ENCODE peak calls at places on chromosomes 7 and 10, in six cellular contexts. One of them, this sample, is unnamed.

GRCh38 chr7:44194069-44194468 is 4.8 kb upstream of the GCK start:
- DNase-seq in uterus: no peak
- DNase-seq in HepG2: no peak
- DNase-seq in brain microvascular endothelial cell: peak
- DNase-seq in colonic mucosa: no peak
- DNase-seq in fibroblast of lung: peak
- DNase-seq in this sample: no peak

GRCh38 chr7:132066776-132067175 is 509.5 kb downstream of the PLXNA4 start:
- DNase-seq in uterus: peak
- DNase-seq in HepG2: no peak
- DNase-seq in brain microvascular endothelial cell: peak
- DNase-seq in colonic mucosa: peak
- DNase-seq in fibroblast of lung: peak
- DNase-seq in this sample: no peak

GRCh38 chr10:123999261-123999660 is 94.1 kb downstream of the CHST15 start:
- DNase-seq in uterus: no peak
- DNase-seq in HepG2: no peak
- DNase-seq in brain microvascular endothelial cell: no peak
- DNase-seq in colonic mucosa: no peak
- DNase-seq in fibroblast of lung: no peak
- DNase-seq in this sample: no peak

GRCh38 chr10:133187091-133187905 is 27.3 kb downstream of the KNDC1 start:
- DNase-seq in uterus: no peak
- DNase-seq in HepG2: no peak
- DNase-seq in brain microvascular endothelial cell: no peak
- DNase-seq in colonic mucosa: no peak
- DNase-seq in fibroblast of lung: no peak
- DNase-seq in this sample: no peak

GRCh38 chr10:69899727-69900595 is 98.3 kb downstream of the COL13A1 start:
- DNase-seq in uterus: no peak
- DNase-seq in HepG2: no peak
- DNase-seq in brain microvascular endothelial cell: no peak
- DNase-seq in colonic mucosa: no peak
- DNase-seq in fibroblast of lung: no peak
- DNase-seq in this sample: no peak

GRCh38 chr10:124299726-124300125 is 119.0 kb downstream of the OAT start:
- DNase-seq in uterus: no peak
- DNase-seq in HepG2: no peak
- DNase-seq in brain microvascular endothelial cell: no peak
- DNase-seq in colonic mucosa: no peak
- DNase-seq in fibroblast of lung: no peak
- DNase-seq in this sample: no peak

GRCh38 chr7:39616138-39616537 is 7.2 kb upstream of the RALA start:
- DNase-seq in uterus: no peak
- DNase-seq in HepG2: no peak
- DNase-seq in brain microvascular endothelial cell: peak
- DNase-seq in colonic mucosa: no peak
- DNase-seq in fibroblast of lung: no peak
- DNase-seq in this sample: no peak

GRCh38 chr10:43557214-43557613 is 17.2 kb downstream of the ZNF239 start:
- DNase-seq in uterus: no peak
- DNase-seq in HepG2: no peak
- DNase-seq in brain microvascular endothelial cell: no peak
- DNase-seq in colonic mucosa: no peak
- DNase-seq in fibroblast of lung: no peak
- DNase-seq in this sample: no peak

GRCh38 chr7:100965723-100966541 is 3.4 kb upstream of the MUC12 start:
- DNase-seq in uterus: peak
- DNase-seq in HepG2: peak
- DNase-seq in brain microvascular endothelial cell: peak
- DNase-seq in colonic mucosa: peak
- DNase-seq in fibroblast of lung: peak
- DNase-seq in this sample: peak

GRCh38 chr10:92024700-92025099 is 101.1 kb downstream of the BTAF1 start:
- DNase-seq in uterus: no peak
- DNase-seq in HepG2: no peak
- DNase-seq in brain microvascular endothelial cell: peak
- DNase-seq in colonic mucosa: no peak
- DNase-seq in fibroblast of lung: no peak
- DNase-seq in this sample: no peak

GRCh38 chr7:101927389-101928306 is 110.2 kb downstream of the CUX1 start:
- DNase-seq in uterus: no peak
- DNase-seq in HepG2: no peak
- DNase-seq in brain microvascular endothelial cell: no peak
- DNase-seq in colonic mucosa: no peak
- DNase-seq in fibroblast of lung: no peak
- DNase-seq in this sample: no peak

GRCh38 chr10:77673086-77673485 is 35.5 kb upstream of the KCNMA1 start:
- DNase-seq in uterus: no peak
- DNase-seq in HepG2: no peak
- DNase-seq in brain microvascular endothelial cell: peak
- DNase-seq in colonic mucosa: no peak
- DNase-seq in fibroblast of lung: no peak
- DNase-seq in this sample: no peak

GRCh38 chr7:953547-954327 is 743 bp downstream of the ADAP1 start:
- DNase-seq in uterus: no peak
- DNase-seq in HepG2: peak
- DNase-seq in brain microvascular endothelial cell: no peak
- DNase-seq in colonic mucosa: peak
- DNase-seq in fibroblast of lung: peak
- DNase-seq in this sample: no peak

GRCh38 chr10:71268751-71269150 is 50.3 kb upstream of the SLC29A3 start:
- DNase-seq in uterus: no peak
- DNase-seq in HepG2: no peak
- DNase-seq in brain microvascular endothelial cell: no peak
- DNase-seq in colonic mucosa: no peak
- DNase-seq in fibroblast of lung: no peak
- DNase-seq in this sample: no peak

GRCh38 chr7:42138691-42139090 is 98.3 kb downstream of the GLI3 start:
- DNase-seq in uterus: no peak
- DNase-seq in HepG2: no peak
- DNase-seq in brain microvascular endothelial cell: no peak
- DNase-seq in colonic mucosa: no peak
- DNase-seq in fibroblast of lung: no peak
- DNase-seq in this sample: no peak

GRCh38 chr10:48821111-48821510 is 118.5 kb downstream of the LRRC18 start:
- DNase-seq in uterus: no peak
- DNase-seq in HepG2: no peak
- DNase-seq in brain microvascular endothelial cell: no peak
- DNase-seq in colonic mucosa: no peak
- DNase-seq in fibroblast of lung: no peak
- DNase-seq in this sample: no peak

GRCh38 chr7:9488555-9488954 is 1055.1 kb downstream of the NXPH1 start:
- DNase-seq in uterus: no peak
- DNase-seq in HepG2: no peak
- DNase-seq in brain microvascular endothelial cell: peak
- DNase-seq in colonic mucosa: no peak
- DNase-seq in fibroblast of lung: peak
- DNase-seq in this sample: no peak

GRCh38 chr10:43584051-43584450 is 9.6 kb upstream of the ZNF239 start:
- DNase-seq in uterus: no peak
- DNase-seq in HepG2: no peak
- DNase-seq in brain microvascular endothelial cell: no peak
- DNase-seq in colonic mucosa: no peak
- DNase-seq in fibroblast of lung: no peak
- DNase-seq in this sample: no peak

GRCh38 chr10:14478639-14479038 is 147.9 kb upstream of the FRMD4A start:
- DNase-seq in uterus: peak
- DNase-seq in HepG2: no peak
- DNase-seq in brain microvascular endothelial cell: peak
- DNase-seq in colonic mucosa: no peak
- DNase-seq in fibroblast of lung: peak
- DNase-seq in this sample: peak

GRCh38 chr7:34845666-34846361 is 187.8 kb downstream of the NPSR1 start:
- DNase-seq in uterus: no peak
- DNase-seq in HepG2: peak
- DNase-seq in brain microvascular endothelial cell: peak
- DNase-seq in colonic mucosa: no peak
- DNase-seq in fibroblast of lung: peak
- DNase-seq in this sample: no peak

GRCh38 chr7:3915337-3915865 is 614.3 kb downstream of the SDK1 start:
- DNase-seq in uterus: no peak
- DNase-seq in HepG2: no peak
- DNase-seq in brain microvascular endothelial cell: no peak
- DNase-seq in colonic mucosa: no peak
- DNase-seq in fibroblast of lung: peak
- DNase-seq in this sample: no peak

GRCh38 chr10:94677691-94678090 is 5.8 kb upstream of the CYP2C18 start:
- DNase-seq in uterus: no peak
- DNase-seq in HepG2: peak
- DNase-seq in brain microvascular endothelial cell: no peak
- DNase-seq in colonic mucosa: peak
- DNase-seq in fibroblast of lung: no peak
- DNase-seq in this sample: no peak

GRCh38 chr7:41979834-41980307 is 257.1 kb downstream of the GLI3 start:
- DNase-seq in uterus: peak
- DNase-seq in HepG2: peak
- DNase-seq in brain microvascular endothelial cell: peak
- DNase-seq in colonic mucosa: no peak
- DNase-seq in fibroblast of lung: peak
- DNase-seq in this sample: peak

GRCh38 chr10:99345350-99345749 is 16.2 kb downstream of the CNNM1 start:
- DNase-seq in uterus: no peak
- DNase-seq in HepG2: no peak
- DNase-seq in brain microvascular endothelial cell: no peak
- DNase-seq in colonic mucosa: no peak
- DNase-seq in fibroblast of lung: peak
- DNase-seq in this sample: peak

GRCh38 chr10:121974019-121974534 is 940 bp downstream of the NSMCE4A start:
- DNase-seq in uterus: no peak
- DNase-seq in HepG2: no peak
- DNase-seq in brain microvascular endothelial cell: no peak
- DNase-seq in colonic mucosa: no peak
- DNase-seq in fibroblast of lung: no peak
- DNase-seq in this sample: no peak

GRCh38 chr7:27652518-27652917 is 10.2 kb downstream of the HIBADH start:
- DNase-seq in uterus: no peak
- DNase-seq in HepG2: no peak
- DNase-seq in brain microvascular endothelial cell: no peak
- DNase-seq in colonic mucosa: no peak
- DNase-seq in fibroblast of lung: no peak
- DNase-seq in this sample: no peak

GRCh38 chr7:27647489-27647888 is 15.2 kb downstream of the HIBADH start:
- DNase-seq in uterus: no peak
- DNase-seq in HepG2: no peak
- DNase-seq in brain microvascular endothelial cell: no peak
- DNase-seq in colonic mucosa: no peak
- DNase-seq in fibroblast of lung: no peak
- DNase-seq in this sample: no peak

GRCh38 chr7:27650283-27650682 is 12.4 kb downstream of the HIBADH start:
- DNase-seq in uterus: no peak
- DNase-seq in HepG2: no peak
- DNase-seq in brain microvascular endothelial cell: no peak
- DNase-seq in colonic mucosa: no peak
- DNase-seq in fibroblast of lung: no peak
- DNase-seq in this sample: no peak

GRCh38 chr7:27655184-27655583 is 7.5 kb downstream of the HIBADH start:
- DNase-seq in uterus: no peak
- DNase-seq in HepG2: no peak
- DNase-seq in brain microvascular endothelial cell: no peak
- DNase-seq in colonic mucosa: no peak
- DNase-seq in fibroblast of lung: no peak
- DNase-seq in this sample: no peak

DNA sequence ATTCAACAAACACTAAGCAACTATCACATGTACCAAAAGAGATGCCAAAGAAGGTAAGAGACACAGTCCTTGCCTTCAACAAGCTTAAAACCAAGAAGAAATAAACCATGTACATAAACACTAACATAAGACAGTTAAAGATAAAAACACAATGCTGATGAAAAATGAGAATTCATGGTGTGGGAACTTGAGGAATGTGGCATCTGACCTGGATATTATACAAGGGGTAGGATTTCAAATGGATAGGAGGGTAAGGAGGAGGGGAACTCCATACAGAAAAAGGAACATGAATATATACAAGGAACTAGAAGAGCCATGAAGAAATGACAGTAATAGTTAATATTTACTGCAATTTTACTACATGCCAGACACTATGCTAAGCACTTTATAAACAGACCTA is 11.0 kb downstream of the HIBADH start:
- DNase-seq in uterus: no peak
- DNase-seq in HepG2: no peak
- DNase-seq in brain microvascular endothelial cell: no peak
- DNase-seq in colonic mucosa: no peak
- DNase-seq in fibroblast of lung: peak
- DNase-seq in this sample: peak
- H3K4me3 ChIP-seq in uterus: no peak
- H3K4me3 ChIP-seq in HepG2: no peak
- H3K4me3 ChIP-seq in brain microvascular endothelial cell: no peak
- H3K4me3 ChIP-seq in colonic mucosa: no peak
- H3K4me3 ChIP-seq in fibroblast of lung: no peak
- H3K4me3 ChIP-seq in this sample: no peak

GRCh38 chr7:7640221-7641128 is at the start of gene UMAD1:
- DNase-seq in uterus: peak
- DNase-seq in HepG2: peak
- DNase-seq in brain microvascular endothelial cell: peak
- DNase-seq in colonic mucosa: peak
- DNase-seq in fibroblast of lung: peak
- DNase-seq in this sample: peak
- H3K4me3 ChIP-seq in uterus: peak
- H3K4me3 ChIP-seq in HepG2: peak
- H3K4me3 ChIP-seq in brain microvascular endothelial cell: peak
- H3K4me3 ChIP-seq in colonic mucosa: peak
- H3K4me3 ChIP-seq in fibroblast of lung: peak
- H3K4me3 ChIP-seq in this sample: peak

DNA sequence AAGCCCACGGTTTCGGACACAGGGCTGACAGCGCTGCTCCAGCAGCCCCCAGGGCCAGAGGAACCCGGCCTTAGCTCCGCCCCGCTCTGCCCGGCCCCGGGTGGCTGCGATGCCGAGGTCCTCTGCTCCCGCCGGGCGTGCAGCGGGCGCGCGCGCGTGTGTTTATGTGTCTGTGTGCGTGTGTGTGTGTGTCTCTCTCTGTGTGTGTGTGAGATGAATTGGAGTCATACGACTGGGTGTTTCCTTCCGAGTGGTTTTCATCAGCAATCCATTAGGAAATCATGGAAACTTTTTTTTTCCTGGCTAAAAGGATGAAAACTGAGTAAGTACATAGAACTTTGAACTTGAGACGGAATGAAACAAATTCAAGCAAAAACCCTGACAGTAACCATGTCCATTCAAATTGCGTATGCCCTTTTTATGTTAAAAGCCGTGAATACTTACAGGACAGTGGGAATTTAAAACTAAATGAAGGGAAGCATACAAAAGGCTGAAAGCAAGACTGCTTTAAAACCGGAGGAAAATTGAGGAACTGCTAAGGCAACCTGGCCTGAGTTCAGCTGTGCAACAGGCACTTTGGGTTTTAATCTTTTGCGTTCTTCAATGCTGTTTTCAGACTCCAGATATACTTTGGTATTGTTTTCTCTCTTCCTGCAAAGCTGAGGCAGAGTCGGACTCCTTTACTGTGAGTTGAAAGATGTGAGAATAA is at the start of gene CPED1:
- DNase-seq in uterus: peak
- DNase-seq in HepG2: peak
- DNase-seq in brain microvascular endothelial cell: peak
- DNase-seq in colonic mucosa: peak
- DNase-seq in fibroblast of lung: peak
- DNase-seq in this sample: peak
- H3K4me3 ChIP-seq in uterus: peak
- H3K4me3 ChIP-seq in HepG2: peak
- H3K4me3 ChIP-seq in brain microvascular endothelial cell: peak
- H3K4me3 ChIP-seq in colonic mucosa: peak
- H3K4me3 ChIP-seq in fibroblast of lung: peak
- H3K4me3 ChIP-seq in this sample: peak

GRCh38 chr7:53426145-53426750 is 390.8 kb downstream of the POM121L12 start:
- DNase-seq in uterus: no peak
- DNase-seq in HepG2: no peak
- DNase-seq in brain microvascular endothelial cell: no peak
- DNase-seq in colonic mucosa: no peak
- DNase-seq in fibroblast of lung: no peak
- DNase-seq in this sample: no peak
- H3K4me3 ChIP-seq in uterus: no peak
- H3K4me3 ChIP-seq in HepG2: no peak
- H3K4me3 ChIP-seq in brain microvascular endothelial cell: no peak
- H3K4me3 ChIP-seq in colonic mucosa: no peak
- H3K4me3 ChIP-seq in fibroblast of lung: no peak
- H3K4me3 ChIP-seq in this sample: no peak

This sample was measured in SJSA1.